ENCODE peak calls at places on chromosomes 4 and X, in six cellular contexts. P is right atrium auricular region, Q is adrenal gland, E is colonic mucosa, Z is endodermal cell, O is psoas muscle. C is an unnamed sample.

GRCh38 chr4:48290146-48290772 is 20.6 kb upstream of the TEC start:
- DNase-seq in Z (peak), P (no peak), Q (no peak), E (peak), O (no peak), C (no peak)

GRCh38 chr4:109315818-109316217 is 13.4 kb upstream of the COL25A1 start:
- DNase-seq in O (no peak), E (no peak), Z (peak), P (no peak), Q (no peak), C (no peak)

GRCh38 chrX:8244301-8244700 is 73.2 kb upstream of the VCX2 start:
- DNase-seq in Z (no peak), O (no peak), P (no peak), E (no peak), Q (no peak), C (no peak)

GRCh38 chr4:112284166-112284565 is 1.5 kb downstream of the TIFA start:
- DNase-seq in O (no peak), Q (no peak), Z (no peak), E (no peak), P (no peak), C (no peak)

GRCh38 chrX:41233988-41234387 is 100.0 kb upstream of the DDX3X start:
- DNase-seq in P (no peak), O (no peak), Q (no peak), E (no peak), Z (no peak), C (no peak)

GRCh38 chr4:7824218-7824617 is 115.4 kb downstream of the AFAP1 start:
- DNase-seq in P (no peak), Q (no peak), E (no peak), Z (no peak), O (no peak), C (no peak)

GRCh38 chr4:89364559-89364958 is 57.0 kb upstream of the GPRIN3 start:
- DNase-seq in O (no peak), Q (no peak), Z (no peak), E (no peak), P (no peak), C (no peak)

GRCh38 chr4:121150003-121150402 is 14.1 kb downstream of the TNIP3 start:
- DNase-seq in Q (no peak), O (no peak), Z (no peak), P (no peak), E (no peak), C (no peak)

GRCh38 chr4:115687356-115687755 is 573.9 kb upstream of the NDST4 start:
- DNase-seq in Q (no peak), O (no peak), E (no peak), P (no peak), Z (no peak), C (no peak)

GRCh38 chr4:5079581-5079980 is 28.3 kb downstream of the STK32B start:
- DNase-seq in P (no peak), Q (no peak), Z (no peak), E (no peak), O (no peak), C (no peak)

GRCh38 chr4:96675916-96676315 is 836.0 kb downstream of the PDHA2 start:
- DNase-seq in Z (no peak), Q (no peak), E (no peak), P (no peak), O (no peak), C (no peak)

GRCh38 chrX:24259544-24260240 is 54.2 kb downstream of the SUPT20HL2 start:
- DNase-seq in O (no peak), P (no peak), Q (peak), E (peak), Z (peak), C (no peak)

GRCh38 chr4:170672571-170672970 is 582.8 kb upstream of the AADAT start:
- DNase-seq in E (no peak), Z (no peak), Q (no peak), O (no peak), P (no peak), C (no peak)

GRCh38 chrX:107674480-107675364 is 46.4 kb downstream of the PRPS1 start:
- DNase-seq in Z (peak), Q (peak), O (peak), E (peak), P (peak), C (peak)

GRCh38 chr4:20248155-20248558 is 3.5 kb upstream of the SLIT2 start:
- DNase-seq in O (no peak), P (no peak), Q (no peak), Z (no peak), E (no peak), C (no peak)

GRCh38 chr4:36224969-36225903 is 19.1 kb downstream of the ARAP2 start:
- DNase-seq in Z (no peak), E (no peak), P (no peak), Q (no peak), O (no peak), C (no peak)

GRCh38 chrX:115018944-115019343 is 1.5 kb upstream of the IL13RA2 start:
- DNase-seq in E (no peak), Z (no peak), Q (no peak), O (no peak), P (no peak), C (no peak)

GRCh38 chr4:89056953-89057398 is at the start of gene FAM13A:
- DNase-seq in E (peak), P (peak), Z (peak), O (peak), Q (peak), C (peak)

GRCh38 chr4:7800996-7801395 is 138.7 kb downstream of the AFAP1 start:
- DNase-seq in O (no peak), Q (no peak), E (no peak), Z (no peak), P (no peak), C (no peak)

GRCh38 chrX:139691493-139691842 is 16.5 kb downstream of the MCF2 start:
- DNase-seq in O (no peak), Z (no peak), P (no peak), E (no peak), Q (no peak), C (no peak)

GRCh38 chr4:151865327-151865726 is 104.5 kb upstream of the GATB start:
- DNase-seq in Q (peak), E (peak), O (peak), P (no peak), Z (no peak), C (no peak)

GRCh38 chrX:99777912-99778311 is 632.2 kb downstream of the PCDH19 start:
- DNase-seq in P (no peak), Z (peak), E (no peak), Q (no peak), O (no peak), C (no peak)

GRCh38 chr4:3307486-3307885 is 14.7 kb downstream of the RGS12 start:
- DNase-seq in P (no peak), E (no peak), Z (peak), O (no peak), Q (peak), C (peak)

GRCh38 chr4:93573285-93573684 is 255.3 kb upstream of the ATOH1 start:
- DNase-seq in Z (no peak), Q (no peak), P (no peak), E (no peak), O (no peak), C (no peak)

GRCh38 chrX:111338095-111338698 is 67.9 kb upstream of the CAPN6 start:
- DNase-seq in Q (no peak), O (no peak), Z (no peak), P (no peak), E (no peak), C (no peak)

GRCh38 chrX:133741303-133741702 is 244.1 kb downstream of the GPC3 start:
- DNase-seq in P (no peak), O (no peak), Z (no peak), E (no peak), Q (no peak), C (no peak)

GRCh38 chr4:61661960-61662359 is 461.8 kb downstream of the ADGRL3 start:
- DNase-seq in P (no peak), Z (no peak), O (no peak), E (no peak), Q (no peak), C (no peak)

GRCh38 chr4:184415071-184415470 is 59.3 kb downstream of the IRF2 start:
- DNase-seq in Q (no peak), E (no peak), O (no peak), Z (no peak), P (no peak), C (no peak)

GRCh38 chr4:89788243-89789072 is 48.5 kb downstream of the SNCA start:
- DNase-seq in P (no peak), Z (no peak), E (no peak), Q (peak), O (peak), C (no peak)

GRCh38 chr4:146310319-146311021 is 96.1 kb downstream of the REELD1 start:
- DNase-seq in Z (no peak), E (no peak), O (no peak), Q (no peak), P (no peak), C (no peak)

GRCh38 chrX:118499295-118499694 is 3.7 kb downstream of the DOCK11 start:
- DNase-seq in O (no peak), P (no peak), E (no peak), Q (no peak), Z (peak), C (no peak)

GRCh38 chrX:118498755-118499154 is 3.1 kb downstream of the DOCK11 start:
- DNase-seq in O (no peak), Q (no peak), E (no peak), Z (no peak), P (no peak), C (no peak)

GRCh38 chrX:118502121-118502794 is 6.6 kb downstream of the DOCK11 start:
- DNase-seq in E (no peak), Q (no peak), Z (no peak), O (no peak), P (no peak), C (no peak)

GRCh38 chrX:118507766-118508165 is 12.2 kb downstream of the DOCK11 start:
- DNase-seq in Q (no peak), E (no peak), Z (no peak), O (no peak), P (no peak), C (no peak)

DNA sequence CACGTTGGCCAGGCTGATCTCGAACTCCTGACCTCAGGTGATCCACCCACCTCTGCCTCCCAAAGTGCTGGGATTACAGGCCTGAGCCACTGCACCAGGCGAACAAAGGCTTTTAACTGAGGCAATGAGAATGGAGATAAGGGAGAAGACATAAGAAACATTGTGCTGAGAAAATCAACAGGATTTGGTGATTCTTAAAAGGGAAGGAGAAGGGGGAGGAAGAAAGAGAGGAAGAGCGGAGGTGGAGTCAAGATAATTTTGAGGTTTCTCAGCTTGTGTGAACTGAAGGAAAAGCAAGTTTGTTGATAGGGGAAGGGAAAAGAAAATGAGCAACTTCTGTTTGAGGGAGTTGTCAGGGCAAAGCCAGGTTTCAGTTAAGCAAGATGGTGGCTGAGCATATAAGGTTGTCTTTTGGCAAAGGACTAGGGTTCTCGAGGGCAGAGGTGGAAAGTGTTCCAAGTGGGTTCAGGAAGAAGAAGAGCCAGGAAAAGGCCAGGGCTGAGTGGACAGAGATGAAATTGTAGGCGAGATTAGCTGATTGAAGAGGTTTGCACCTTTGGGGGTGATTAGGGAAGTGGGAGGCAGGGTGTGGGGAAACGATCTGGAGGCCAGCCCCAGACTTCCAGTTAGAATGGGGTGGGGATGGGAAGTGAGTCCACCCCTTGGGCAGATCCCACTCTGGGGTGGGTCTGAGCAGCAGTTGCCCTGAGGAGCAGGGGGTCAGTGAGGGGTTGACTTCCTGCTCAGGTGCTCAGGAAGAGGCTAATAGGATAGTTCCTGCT is 7.8 kb downstream of the DOCK11 start:
- DNase-seq in O (no peak), Q (no peak), P (no peak), E (no peak), Z (no peak), C (no peak)
- H3K4me3 ChIP-seq in O (no peak), Q (no peak), P (no peak), E (no peak), Z (no peak), C (no peak)

GRCh38 chr4:76208005-76208765 is 5.4 kb downstream of the SCARB2 start:
- DNase-seq in P (peak), O (peak), Q (peak), E (peak), Z (no peak), C (peak)

GRCh38 chr4:76209876-76210275 is 3.7 kb downstream of the SCARB2 start:
- DNase-seq in Z (no peak), E (no peak), P (no peak), O (no peak), Q (no peak), C (no peak)

GRCh38 chr4:76211769-76212168 is 1.9 kb downstream of the SCARB2 start:
- DNase-seq in Q (no peak), E (peak), O (no peak), Z (no peak), P (no peak), C (no peak)

GRCh38 chr4:76212301-76212700 is 1.3 kb downstream of the SCARB2 start:
- DNase-seq in E (peak), Z (no peak), O (no peak), Q (no peak), P (no peak), C (no peak)

DNA sequence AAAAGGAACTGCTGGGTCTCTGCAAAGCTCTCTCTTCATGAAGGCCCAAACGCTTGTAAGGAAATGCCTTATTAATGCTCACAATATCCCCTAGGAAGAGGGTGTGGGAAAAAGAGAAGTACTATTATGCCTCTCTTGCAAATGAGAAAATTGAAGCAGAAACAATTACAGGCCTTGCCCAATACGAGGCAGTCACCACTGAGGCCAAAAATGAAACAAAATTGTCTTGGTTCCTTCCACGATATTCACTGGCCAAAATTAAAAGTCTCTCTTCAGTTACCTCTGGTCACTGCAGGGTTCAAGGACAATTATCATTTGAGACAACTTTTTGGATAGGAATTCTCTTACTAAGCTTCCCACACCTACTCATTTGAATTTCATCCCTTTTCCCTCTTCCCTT is 3.1 kb downstream of the SCARB2 start:
- DNase-seq in P (no peak), Z (no peak), Q (no peak), O (no peak), E (peak), C (no peak)
- H3K27ac ChIP-seq in P (peak), Z (no peak), Q (peak), O (peak), E (peak), C (peak)

DNA sequence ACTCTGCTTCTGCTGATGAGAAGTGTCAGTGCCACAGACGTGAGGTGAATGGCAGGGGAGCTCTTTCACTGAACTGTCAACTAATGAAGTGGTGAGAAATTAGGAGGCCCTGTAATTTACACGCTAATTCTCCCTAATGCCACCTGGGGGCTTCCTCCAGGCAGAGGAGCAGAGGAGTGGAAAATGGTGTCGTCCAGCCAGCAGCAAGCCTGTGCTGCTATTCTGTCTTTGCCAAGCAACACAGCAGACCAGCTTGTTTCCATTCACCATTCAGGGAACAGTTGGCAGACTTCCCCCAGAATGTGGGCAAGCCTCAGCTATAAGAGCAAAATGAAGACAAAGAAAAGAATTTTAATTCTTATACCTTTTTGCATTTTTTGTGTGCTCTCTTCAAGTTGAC is 245.2 kb upstream of the TET2 start:
- DNase-seq in E (no peak), O (no peak), Q (no peak), P (no peak), Z (peak), C (no peak)
- TF ChIP-seq CTCF in E (no peak), O (no peak), Q (no peak), P (no peak), Z (peak), C (no peak)

GRCh38 chrX:137574102-137574783 is 8.3 kb downstream of the ZIC3 start:
- DNase-seq in E (no peak), P (no peak), O (no peak), Q (no peak), Z (peak), C (no peak)
- H3K4me3 ChIP-seq in E (no peak), P (no peak), O (no peak), Q (no peak), Z (peak), C (peak)

GRCh38 chr4:82797048-82797590 is 1.5 kb downstream of the SCD5 start:
- DNase-seq in P (peak), Q (peak), Z (no peak), O (no peak), E (no peak), C (no peak)
- H3K27ac ChIP-seq in P (no peak), Q (peak), Z (no peak), O (no peak), E (no peak), C (peak)